ENCODE peak calls at places on chromosome 13, in six cellular contexts. J, C, T, F, S and K are unnamed samples.

GRCh38 chr13:39326471-39326870 is 276.5 kb downstream of the LHFPL6 start:
- DNase-seq in J (no peak), C (no peak), T (no peak), F (peak), S (no peak), K (no peak)

GRCh38 chr13:31045621-31046081 is 113.2 kb downstream of the TEX26 start:
- DNase-seq in J (peak), C (peak), T (peak), F (peak), S (no peak), K (peak)

GRCh38 chr13:78022164-78022877 is 103.7 kb upstream of the EDNRB start:
- DNase-seq in J (no peak), C (no peak), T (peak), F (peak), S (peak), K (peak)

GRCh38 chr13:26037302-26037701 is 14.5 kb downstream of the SHISA2 start:
- DNase-seq in J (no peak), C (no peak), T (no peak), F (peak), S (peak), K (no peak)

GRCh38 chr13:85719749-85720148 is 79.5 kb downstream of the SLITRK6 start:
- DNase-seq in J (no peak), C (no peak), T (no peak), F (no peak), S (no peak), K (no peak)

GRCh38 chr13:40191186-40191980 is 475.1 kb downstream of the FOXO1 start:
- DNase-seq in J (no peak), C (no peak), T (no peak), F (peak), S (no peak), K (no peak)

GRCh38 chr13:50518791-50519201 is 324.7 kb downstream of the DLEU7 start:
- DNase-seq in J (no peak), C (no peak), T (no peak), F (peak), S (no peak), K (no peak)

GRCh38 chr13:75371223-75371622 is 110.7 kb downstream of the TBC1D4 start:
- DNase-seq in J (no peak), C (no peak), T (no peak), F (no peak), S (no peak), K (no peak)

GRCh38 chr13:33751151-33751550 is 66.8 kb upstream of the RFC3 start:
- DNase-seq in J (no peak), C (no peak), T (no peak), F (peak), S (no peak), K (no peak)

GRCh38 chr13:29511980-29512379 is 83.5 kb downstream of the SLC7A1 start:
- DNase-seq in J (no peak), C (peak), T (no peak), F (peak), S (no peak), K (no peak)

GRCh38 chr13:98265669-98266551 is 88.8 kb upstream of the RNF113B start:
- DNase-seq in J (no peak), C (no peak), T (no peak), F (no peak), S (no peak), K (no peak)

GRCh38 chr13:100156786-100157185 is 67.9 kb downstream of the PCCA start:
- DNase-seq in J (no peak), C (no peak), T (no peak), F (peak), S (no peak), K (no peak)

GRCh38 chr13:21242236-21242635 is 65.8 kb downstream of the MRPL57 start:
- DNase-seq in J (no peak), C (no peak), T (no peak), F (no peak), S (no peak), K (no peak)

GRCh38 chr13:86932935-86933334 is 738.2 kb upstream of the SLITRK5 start:
- DNase-seq in J (no peak), C (no peak), T (no peak), F (peak), S (no peak), K (no peak)

GRCh38 chr13:24008679-24009078 is 111.4 kb upstream of the C1QTNF9B start:
- DNase-seq in J (no peak), C (no peak), T (no peak), F (peak), S (no peak), K (no peak)

GRCh38 chr13:51619614-51620013 is 35.4 kb downstream of the WDFY2 start:
- DNase-seq in J (no peak), C (no peak), T (no peak), F (peak), S (no peak), K (no peak)

GRCh38 chr13:75761373-75761772 is 125.2 kb downstream of the LMO7 start:
- DNase-seq in J (no peak), C (no peak), T (no peak), F (no peak), S (no peak), K (no peak)

GRCh38 chr13:29840585-29840984 is 9.8 kb downstream of the UBL3 start:
- DNase-seq in J (no peak), C (no peak), T (no peak), F (no peak), S (no peak), K (no peak)

GRCh38 chr13:91174886-91175501 is 172.5 kb upstream of the MIR17HG start:
- DNase-seq in J (no peak), C (no peak), T (no peak), F (peak), S (peak), K (no peak)

GRCh38 chr13:94346261-94347019 is 133.0 kb downstream of the DCT start:
- DNase-seq in J (no peak), C (no peak), T (no peak), F (no peak), S (no peak), K (no peak)

GRCh38 chr13:73598021-73598712 is 536.0 kb downstream of the KLF12 start:
- DNase-seq in J (no peak), C (no peak), T (no peak), F (peak), S (no peak), K (no peak)